ENCODE peak calls at places on chromosomes 5 and 9, in six cellular contexts. One of them, this sample, is unnamed.

GRCh38 chr5:43231977-43232376 is 40.0 kb downstream of the NIM1K start:
- DNase-seq in uterus: no peak
- DNase-seq in cardiac fibroblast: no peak
- DNase-seq in AG04450: no peak
- DNase-seq in skeletal muscle cell: no peak
- DNase-seq in fibroblast of mammary gland: peak
- DNase-seq in this sample: no peak

GRCh38 chr9:125690679-125691078 is 16.3 kb downstream of the MAPKAP1 start:
- DNase-seq in uterus: no peak
- DNase-seq in cardiac fibroblast: no peak
- DNase-seq in AG04450: no peak
- DNase-seq in skeletal muscle cell: no peak
- DNase-seq in fibroblast of mammary gland: no peak
- DNase-seq in this sample: no peak

GRCh38 chr5:89421035-89421434 is 538.1 kb upstream of the MEF2C start:
- DNase-seq in uterus: no peak
- DNase-seq in cardiac fibroblast: peak
- DNase-seq in AG04450: no peak
- DNase-seq in skeletal muscle cell: no peak
- DNase-seq in fibroblast of mammary gland: peak
- DNase-seq in this sample: no peak

GRCh38 chr5:134521831-134522230 is 3.6 kb upstream of the JADE2 start:
- DNase-seq in uterus: no peak
- DNase-seq in cardiac fibroblast: no peak
- DNase-seq in AG04450: no peak
- DNase-seq in skeletal muscle cell: no peak
- DNase-seq in fibroblast of mammary gland: no peak
- DNase-seq in this sample: no peak

GRCh38 chr9:21030389-21031035 is 928 bp downstream of the HACD4 start:
- DNase-seq in uterus: no peak
- DNase-seq in cardiac fibroblast: peak
- DNase-seq in AG04450: no peak
- DNase-seq in skeletal muscle cell: peak
- DNase-seq in fibroblast of mammary gland: peak
- DNase-seq in this sample: no peak

GRCh38 chr9:96476591-96476990 is 26.6 kb downstream of the HABP4 start:
- DNase-seq in uterus: no peak
- DNase-seq in cardiac fibroblast: peak
- DNase-seq in AG04450: no peak
- DNase-seq in skeletal muscle cell: no peak
- DNase-seq in fibroblast of mammary gland: peak
- DNase-seq in this sample: no peak

GRCh38 chr9:36007852-36008251 is 28.9 kb upstream of the RECK start:
- DNase-seq in uterus: no peak
- DNase-seq in cardiac fibroblast: no peak
- DNase-seq in AG04450: no peak
- DNase-seq in skeletal muscle cell: no peak
- DNase-seq in fibroblast of mammary gland: no peak
- DNase-seq in this sample: no peak

GRCh38 chr5:112737088-112737471 is 605 bp upstream of the APC start:
- DNase-seq in uterus: no peak
- DNase-seq in cardiac fibroblast: peak
- DNase-seq in AG04450: no peak
- DNase-seq in skeletal muscle cell: no peak
- DNase-seq in fibroblast of mammary gland: peak
- DNase-seq in this sample: no peak

GRCh38 chr5:118592678-118593328 is 395.5 kb downstream of the DTWD2 start:
- DNase-seq in uterus: no peak
- DNase-seq in cardiac fibroblast: no peak
- DNase-seq in AG04450: no peak
- DNase-seq in skeletal muscle cell: no peak
- DNase-seq in fibroblast of mammary gland: no peak
- DNase-seq in this sample: no peak

GRCh38 chr9:96495341-96495740 is 45.4 kb downstream of the HABP4 start:
- DNase-seq in uterus: no peak
- DNase-seq in cardiac fibroblast: peak
- DNase-seq in AG04450: peak
- DNase-seq in skeletal muscle cell: peak
- DNase-seq in fibroblast of mammary gland: peak
- DNase-seq in this sample: no peak

GRCh38 chr9:5838884-5839571 is 6.1 kb upstream of the ERMP1 start:
- DNase-seq in uterus: no peak
- DNase-seq in cardiac fibroblast: peak
- DNase-seq in AG04450: no peak
- DNase-seq in skeletal muscle cell: no peak
- DNase-seq in fibroblast of mammary gland: peak
- DNase-seq in this sample: no peak

GRCh38 chr5:93100433-93100832 is 480.6 kb downstream of the NR2F1-AS1 start:
- DNase-seq in uterus: no peak
- DNase-seq in cardiac fibroblast: peak
- DNase-seq in AG04450: no peak
- DNase-seq in skeletal muscle cell: peak
- DNase-seq in fibroblast of mammary gland: peak
- DNase-seq in this sample: no peak

GRCh38 chr9:107177857-107178256 is 105.2 kb upstream of the RAD23B start:
- DNase-seq in uterus: no peak
- DNase-seq in cardiac fibroblast: no peak
- DNase-seq in AG04450: no peak
- DNase-seq in skeletal muscle cell: no peak
- DNase-seq in fibroblast of mammary gland: peak
- DNase-seq in this sample: no peak

GRCh38 chr5:56737002-56737621 is 78.2 kb upstream of the MAP3K1 start:
- DNase-seq in uterus: no peak
- DNase-seq in cardiac fibroblast: peak
- DNase-seq in AG04450: no peak
- DNase-seq in skeletal muscle cell: peak
- DNase-seq in fibroblast of mammary gland: peak
- DNase-seq in this sample: no peak

GRCh38 chr5:56791396-56791795 is 24.0 kb upstream of the MAP3K1 start:
- DNase-seq in uterus: no peak
- DNase-seq in cardiac fibroblast: no peak
- DNase-seq in AG04450: no peak
- DNase-seq in skeletal muscle cell: no peak
- DNase-seq in fibroblast of mammary gland: no peak
- DNase-seq in this sample: no peak

GRCh38 chr5:14937277-14937676 is 65.7 kb upstream of the ANKH start:
- DNase-seq in uterus: no peak
- DNase-seq in cardiac fibroblast: no peak
- DNase-seq in AG04450: no peak
- DNase-seq in skeletal muscle cell: no peak
- DNase-seq in fibroblast of mammary gland: no peak
- DNase-seq in this sample: no peak

GRCh38 chr9:132878695-132879064 is at the start of gene SPACA9:
- DNase-seq in uterus: peak
- DNase-seq in cardiac fibroblast: peak
- DNase-seq in AG04450: no peak
- DNase-seq in skeletal muscle cell: no peak
- DNase-seq in fibroblast of mammary gland: peak
- DNase-seq in this sample: peak

GRCh38 chr9:97615439-97616072 is 17.6 kb downstream of the TSTD2 start:
- DNase-seq in uterus: peak
- DNase-seq in cardiac fibroblast: peak
- DNase-seq in AG04450: peak
- DNase-seq in skeletal muscle cell: no peak
- DNase-seq in fibroblast of mammary gland: peak
- DNase-seq in this sample: no peak

GRCh38 chr9:2262809-2263510 is 247.8 kb downstream of the SMARCA2 start:
- DNase-seq in uterus: no peak
- DNase-seq in cardiac fibroblast: no peak
- DNase-seq in AG04450: no peak
- DNase-seq in skeletal muscle cell: no peak
- DNase-seq in fibroblast of mammary gland: no peak
- DNase-seq in this sample: no peak

GRCh38 chr5:38257236-38258036 is 923 bp upstream of the EGFLAM start:
- DNase-seq in uterus: no peak
- DNase-seq in cardiac fibroblast: no peak
- DNase-seq in AG04450: no peak
- DNase-seq in skeletal muscle cell: no peak
- DNase-seq in fibroblast of mammary gland: no peak
- DNase-seq in this sample: no peak

GRCh38 chr5:38258037-38258318 is 381 bp upstream of the EGFLAM start:
- DNase-seq in uterus: no peak
- DNase-seq in cardiac fibroblast: no peak
- DNase-seq in AG04450: no peak
- DNase-seq in skeletal muscle cell: no peak
- DNase-seq in fibroblast of mammary gland: no peak
- DNase-seq in this sample: no peak

GRCh38 chr5:38258319-38259061 is at the start of gene EGFLAM:
- DNase-seq in uterus: peak
- DNase-seq in cardiac fibroblast: no peak
- DNase-seq in AG04450: no peak
- DNase-seq in skeletal muscle cell: no peak
- DNase-seq in fibroblast of mammary gland: no peak
- DNase-seq in this sample: no peak

GRCh38 chr5:38263983-38264382 is 5.6 kb downstream of the EGFLAM start:
- DNase-seq in uterus: no peak
- DNase-seq in cardiac fibroblast: no peak
- DNase-seq in AG04450: no peak
- DNase-seq in skeletal muscle cell: no peak
- DNase-seq in fibroblast of mammary gland: no peak
- DNase-seq in this sample: no peak

GRCh38 chr5:38259062-38259857 is 901 bp downstream of the EGFLAM start:
- DNase-seq in uterus: no peak
- DNase-seq in cardiac fibroblast: no peak
- DNase-seq in AG04450: no peak
- DNase-seq in skeletal muscle cell: no peak
- DNase-seq in fibroblast of mammary gland: no peak
- DNase-seq in this sample: no peak
- H3K4me3 ChIP-seq in uterus: peak
- H3K4me3 ChIP-seq in cardiac fibroblast: no peak
- H3K4me3 ChIP-seq in AG04450: no peak
- H3K4me3 ChIP-seq in skeletal muscle cell: peak
- H3K4me3 ChIP-seq in fibroblast of mammary gland: no peak
- H3K4me3 ChIP-seq in this sample: peak

GRCh38 chr5:176440932-176441706 is 7.1 kb upstream of the FAF2 start:
- DNase-seq in uterus: no peak
- DNase-seq in cardiac fibroblast: no peak
- DNase-seq in AG04450: no peak
- DNase-seq in skeletal muscle cell: no peak
- DNase-seq in fibroblast of mammary gland: no peak
- DNase-seq in this sample: no peak
- H3K4me3 ChIP-seq in uterus: no peak
- H3K4me3 ChIP-seq in cardiac fibroblast: no peak
- H3K4me3 ChIP-seq in AG04450: no peak
- H3K4me3 ChIP-seq in skeletal muscle cell: no peak
- H3K4me3 ChIP-seq in fibroblast of mammary gland: no peak
- H3K4me3 ChIP-seq in this sample: no peak

GRCh38 chr5:3107118-3107517 is 355.6 kb upstream of the IRX2 start:
- DNase-seq in uterus: no peak
- DNase-seq in cardiac fibroblast: no peak
- DNase-seq in AG04450: no peak
- DNase-seq in skeletal muscle cell: no peak
- DNase-seq in fibroblast of mammary gland: no peak
- DNase-seq in this sample: no peak
- H3K4me3 ChIP-seq in uterus: no peak
- H3K4me3 ChIP-seq in cardiac fibroblast: no peak
- H3K4me3 ChIP-seq in AG04450: no peak
- H3K4me3 ChIP-seq in skeletal muscle cell: no peak
- H3K4me3 ChIP-seq in fibroblast of mammary gland: no peak
- H3K4me3 ChIP-seq in this sample: no peak

DNA sequence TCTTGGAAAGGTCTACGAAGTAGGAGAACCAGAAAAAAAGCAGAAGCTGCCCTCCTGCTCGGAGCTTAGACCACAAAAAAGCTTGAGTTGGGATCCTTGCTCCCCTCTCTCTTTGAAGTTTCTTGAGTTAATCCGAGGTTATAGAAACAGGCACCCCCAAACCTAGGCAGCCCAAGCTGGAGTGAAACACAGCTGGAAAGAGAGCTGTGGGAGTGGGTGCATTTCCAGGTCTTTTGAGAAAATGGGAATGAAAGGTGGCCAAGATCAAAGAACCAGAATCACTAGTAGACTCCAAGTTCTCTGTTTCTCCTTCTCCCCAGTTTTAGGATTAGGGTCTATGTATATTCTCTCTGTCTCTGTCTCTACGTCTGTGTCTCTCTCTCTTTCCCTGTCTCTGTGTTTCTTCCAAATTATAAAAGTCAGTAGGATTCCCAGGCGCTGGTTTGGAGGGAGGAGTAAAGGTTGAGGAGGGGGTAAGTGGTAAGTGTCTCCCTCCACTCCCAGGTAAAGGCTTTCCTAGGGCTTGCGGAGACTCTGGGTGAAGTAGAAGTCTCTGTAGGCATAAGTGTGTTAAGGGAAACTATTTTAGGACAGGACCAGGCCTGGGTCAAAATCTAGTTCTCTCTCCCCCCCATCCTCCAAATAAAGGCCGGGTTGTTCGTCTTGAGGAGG is 2.9 kb downstream of the LHX2 start:
- DNase-seq in uterus: no peak
- DNase-seq in cardiac fibroblast: no peak
- DNase-seq in AG04450: no peak
- DNase-seq in skeletal muscle cell: no peak
- DNase-seq in fibroblast of mammary gland: no peak
- DNase-seq in this sample: no peak
- H3K4me3 ChIP-seq in uterus: no peak
- H3K4me3 ChIP-seq in cardiac fibroblast: no peak
- H3K4me3 ChIP-seq in AG04450: no peak
- H3K4me3 ChIP-seq in skeletal muscle cell: no peak
- H3K4me3 ChIP-seq in fibroblast of mammary gland: no peak
- H3K4me3 ChIP-seq in this sample: no peak

DNA sequence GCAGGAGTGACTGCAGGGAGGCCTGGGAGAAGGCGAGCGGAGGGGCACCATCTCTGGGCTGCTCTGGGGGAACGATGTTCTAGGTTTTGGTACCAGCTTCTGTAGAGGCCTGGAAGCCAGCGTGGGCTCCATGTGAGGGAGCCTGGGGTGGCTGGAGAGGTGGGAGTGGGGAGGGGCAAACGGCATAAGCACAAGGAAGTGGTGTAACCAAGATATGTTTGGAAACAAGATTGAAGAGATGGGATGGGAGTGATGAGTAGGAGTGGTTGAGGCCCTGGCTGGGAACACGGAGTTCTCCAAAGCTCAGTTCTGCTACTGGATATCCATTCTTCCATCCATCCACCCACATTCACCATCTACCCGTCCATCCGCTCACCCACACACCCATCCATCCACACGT is 12.2 kb downstream of the TSPAN17 start:
- DNase-seq in uterus: no peak
- DNase-seq in cardiac fibroblast: no peak
- DNase-seq in AG04450: no peak
- DNase-seq in skeletal muscle cell: no peak
- DNase-seq in fibroblast of mammary gland: no peak
- DNase-seq in this sample: no peak
- H3K4me3 ChIP-seq in uterus: no peak
- H3K4me3 ChIP-seq in cardiac fibroblast: no peak
- H3K4me3 ChIP-seq in AG04450: no peak
- H3K4me3 ChIP-seq in skeletal muscle cell: no peak
- H3K4me3 ChIP-seq in fibroblast of mammary gland: no peak
- H3K4me3 ChIP-seq in this sample: no peak

DNA sequence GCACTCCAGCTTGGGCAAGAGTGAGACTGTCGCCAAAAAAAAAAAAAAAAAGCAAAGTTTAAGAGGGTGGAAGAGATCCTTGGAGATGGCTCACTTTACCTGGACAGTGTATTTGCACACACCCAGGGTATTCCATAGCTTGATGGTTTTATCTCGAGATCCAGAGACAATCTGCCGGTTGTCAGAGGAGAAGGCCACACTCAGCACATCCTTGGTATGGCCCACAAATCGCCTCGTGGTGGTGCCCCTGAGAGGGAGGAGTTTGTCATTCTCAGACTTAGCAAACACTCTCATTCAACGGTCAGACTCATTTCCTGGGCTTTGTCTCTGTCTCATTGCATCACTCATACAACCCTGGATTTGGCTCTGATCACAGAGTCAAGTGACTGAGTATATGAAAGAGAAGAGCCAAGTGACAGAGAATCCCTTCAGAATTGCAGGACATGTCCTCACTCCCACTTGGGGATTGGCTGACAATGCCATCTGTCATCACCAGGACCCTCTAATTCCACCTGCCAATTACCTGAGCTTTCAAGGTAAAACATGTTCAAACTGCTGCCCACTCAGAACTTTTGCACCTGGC is 2.2 kb downstream of the RACK1 start:
- DNase-seq in uterus: no peak
- DNase-seq in cardiac fibroblast: peak
- DNase-seq in AG04450: no peak
- DNase-seq in skeletal muscle cell: no peak
- DNase-seq in fibroblast of mammary gland: peak
- DNase-seq in this sample: no peak
- H3K4me3 ChIP-seq in uterus: no peak
- H3K4me3 ChIP-seq in cardiac fibroblast: peak
- H3K4me3 ChIP-seq in AG04450: peak
- H3K4me3 ChIP-seq in skeletal muscle cell: peak
- H3K4me3 ChIP-seq in fibroblast of mammary gland: peak
- H3K4me3 ChIP-seq in this sample: peak